ENCODE peak calls at places on chromosome 3, in nine cellular contexts. One of them, this sample, is unnamed.

GRCh38 chr3:187165144-187165543 is 25.8 kb upstream of the RPL39L start:
- DNase-seq in prostate gland: peak; percentile 54
- DNase-seq in dorsolateral prefrontal cortex: no peak
- DNase-seq in left ventricle myocardium inferior: no peak
- DNase-seq in neural progenitor cell: peak; percentile 79
- DNase-seq in endothelial cell: peak; percentile 22
- DNase-seq in AG10803: peak; percentile 64
- DNase-seq in B cell: peak; percentile 79
- DNase-seq in tibial artery: no peak
- DNase-seq in this sample: peak; percentile 57

GRCh38 chr3:155871746-155872158 is 1.3 kb downstream of the GMPS start:
- DNase-seq in prostate gland: no peak
- DNase-seq in dorsolateral prefrontal cortex: no peak
- DNase-seq in left ventricle myocardium inferior: no peak
- DNase-seq in neural progenitor cell: no peak
- DNase-seq in endothelial cell: no peak
- DNase-seq in AG10803: no peak
- DNase-seq in B cell: no peak
- DNase-seq in tibial artery: no peak
- DNase-seq in this sample: peak; percentile 30

GRCh38 chr3:45665101-45665572 is 24.1 kb upstream of the SACM1L start:
- DNase-seq in prostate gland: peak; percentile 83
- DNase-seq in dorsolateral prefrontal cortex: peak; percentile 7
- DNase-seq in left ventricle myocardium inferior: no peak
- DNase-seq in neural progenitor cell: peak; percentile 60
- DNase-seq in endothelial cell: peak; percentile 43
- DNase-seq in AG10803: no peak
- DNase-seq in B cell: peak; percentile 50
- DNase-seq in tibial artery: no peak
- DNase-seq in this sample: no peak

GRCh38 chr3:53815651-53816050 is 30.6 kb downstream of the CHDH start:
- DNase-seq in prostate gland: no peak
- DNase-seq in dorsolateral prefrontal cortex: no peak
- DNase-seq in left ventricle myocardium inferior: no peak
- DNase-seq in neural progenitor cell: no peak
- DNase-seq in endothelial cell: no peak
- DNase-seq in AG10803: no peak
- DNase-seq in B cell: no peak
- DNase-seq in tibial artery: peak; percentile 47
- DNase-seq in this sample: no peak

GRCh38 chr3:137024348-137024747 is 66.6 kb downstream of the IL20RB start:
- DNase-seq in prostate gland: no peak
- DNase-seq in dorsolateral prefrontal cortex: no peak
- DNase-seq in left ventricle myocardium inferior: no peak
- DNase-seq in neural progenitor cell: no peak
- DNase-seq in endothelial cell: no peak
- DNase-seq in AG10803: no peak
- DNase-seq in B cell: no peak
- DNase-seq in tibial artery: no peak
- DNase-seq in this sample: no peak

GRCh38 chr3:151008699-151009098 is 36.2 kb upstream of the CLRN1 start:
- DNase-seq in prostate gland: no peak
- DNase-seq in dorsolateral prefrontal cortex: no peak
- DNase-seq in left ventricle myocardium inferior: no peak
- DNase-seq in neural progenitor cell: peak; percentile 53
- DNase-seq in endothelial cell: no peak
- DNase-seq in AG10803: peak; percentile 65
- DNase-seq in B cell: no peak
- DNase-seq in tibial artery: no peak
- DNase-seq in this sample: peak; percentile 55

GRCh38 chr3:111534701-111535100 is 7.3 kb upstream of the CD96 start:
- DNase-seq in prostate gland: no peak
- DNase-seq in dorsolateral prefrontal cortex: no peak
- DNase-seq in left ventricle myocardium inferior: no peak
- DNase-seq in neural progenitor cell: no peak
- DNase-seq in endothelial cell: no peak
- DNase-seq in AG10803: peak; percentile 47
- DNase-seq in B cell: no peak
- DNase-seq in tibial artery: no peak
- DNase-seq in this sample: peak; percentile 44

GRCh38 chr3:122926322-122926721 is 101.2 kb downstream of the SEMA5B start:
- DNase-seq in prostate gland: no peak
- DNase-seq in dorsolateral prefrontal cortex: no peak
- DNase-seq in left ventricle myocardium inferior: no peak
- DNase-seq in neural progenitor cell: no peak
- DNase-seq in endothelial cell: no peak
- DNase-seq in AG10803: no peak
- DNase-seq in B cell: no peak
- DNase-seq in tibial artery: peak; percentile 45
- DNase-seq in this sample: no peak

GRCh38 chr3:144744473-144744872 is 772.9 kb downstream of the DIPK2A start:
- DNase-seq in prostate gland: no peak
- DNase-seq in dorsolateral prefrontal cortex: no peak
- DNase-seq in left ventricle myocardium inferior: no peak
- DNase-seq in neural progenitor cell: no peak
- DNase-seq in endothelial cell: no peak
- DNase-seq in AG10803: no peak
- DNase-seq in B cell: no peak
- DNase-seq in tibial artery: no peak
- DNase-seq in this sample: no peak

GRCh38 chr3:123686254-123686653 is 101.4 kb upstream of the HACD2 start:
- DNase-seq in prostate gland: no peak
- DNase-seq in dorsolateral prefrontal cortex: no peak
- DNase-seq in left ventricle myocardium inferior: no peak
- DNase-seq in neural progenitor cell: peak; percentile 57
- DNase-seq in endothelial cell: no peak
- DNase-seq in AG10803: no peak
- DNase-seq in B cell: no peak
- DNase-seq in tibial artery: peak; percentile 68
- DNase-seq in this sample: no peak

GRCh38 chr3:21142949-21143348 is 608.1 kb downstream of the ZNF385D start:
- DNase-seq in prostate gland: no peak
- DNase-seq in dorsolateral prefrontal cortex: no peak
- DNase-seq in left ventricle myocardium inferior: no peak
- DNase-seq in neural progenitor cell: no peak
- DNase-seq in endothelial cell: no peak
- DNase-seq in AG10803: no peak
- DNase-seq in B cell: no peak
- DNase-seq in tibial artery: no peak
- DNase-seq in this sample: no peak

GRCh38 chr3:43423142-43423541 is 136.8 kb downstream of the SNRK start:
- DNase-seq in prostate gland: no peak
- DNase-seq in dorsolateral prefrontal cortex: no peak
- DNase-seq in left ventricle myocardium inferior: peak; percentile 29
- DNase-seq in neural progenitor cell: no peak
- DNase-seq in endothelial cell: no peak
- DNase-seq in AG10803: no peak
- DNase-seq in B cell: no peak
- DNase-seq in tibial artery: peak; percentile 86
- DNase-seq in this sample: peak; percentile 81

GRCh38 chr3:43425829-43426228 is 139.5 kb downstream of the SNRK start:
- DNase-seq in prostate gland: no peak
- DNase-seq in dorsolateral prefrontal cortex: no peak
- DNase-seq in left ventricle myocardium inferior: no peak
- DNase-seq in neural progenitor cell: no peak
- DNase-seq in endothelial cell: no peak
- DNase-seq in AG10803: no peak
- DNase-seq in B cell: no peak
- DNase-seq in tibial artery: no peak
- DNase-seq in this sample: no peak

GRCh38 chr3:43418601-43419272 is 132.4 kb downstream of the SNRK start:
- DNase-seq in prostate gland: no peak
- DNase-seq in dorsolateral prefrontal cortex: no peak
- DNase-seq in left ventricle myocardium inferior: no peak
- DNase-seq in neural progenitor cell: no peak
- DNase-seq in endothelial cell: no peak
- DNase-seq in AG10803: no peak
- DNase-seq in B cell: no peak
- DNase-seq in tibial artery: no peak
- DNase-seq in this sample: peak; percentile 92

GRCh38 chr3:43426388-43426787 is 140.0 kb downstream of the SNRK start:
- DNase-seq in prostate gland: no peak
- DNase-seq in dorsolateral prefrontal cortex: no peak
- DNase-seq in left ventricle myocardium inferior: peak; percentile 69
- DNase-seq in neural progenitor cell: no peak
- DNase-seq in endothelial cell: no peak
- DNase-seq in AG10803: no peak
- DNase-seq in B cell: no peak
- DNase-seq in tibial artery: peak; percentile 70
- DNase-seq in this sample: no peak

DNA sequence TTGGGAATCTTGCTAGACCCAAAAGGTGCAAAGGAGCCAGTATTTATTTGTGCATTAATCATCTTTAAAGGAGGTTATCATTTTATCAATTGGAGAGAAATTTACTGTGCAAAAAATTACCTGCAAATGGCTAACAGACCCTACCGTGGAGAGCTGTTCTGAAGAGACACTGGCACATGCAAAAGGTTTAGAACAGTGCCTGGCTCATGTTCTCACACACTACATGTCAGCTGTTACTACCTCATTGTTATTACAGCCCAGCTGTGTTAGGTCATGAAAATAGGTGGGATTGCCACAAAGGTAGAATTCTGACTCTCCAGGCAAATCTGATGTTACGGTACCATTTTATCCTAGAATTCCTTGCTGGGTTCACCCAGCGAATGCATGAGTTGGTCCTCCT is 137.3 kb downstream of the SNRK start:
- DNase-seq in prostate gland: no peak
- DNase-seq in dorsolateral prefrontal cortex: no peak
- DNase-seq in left ventricle myocardium inferior: no peak
- DNase-seq in neural progenitor cell: no peak
- DNase-seq in endothelial cell: no peak
- DNase-seq in AG10803: no peak
- DNase-seq in B cell: no peak
- DNase-seq in tibial artery: no peak
- DNase-seq in this sample: no peak
- TF ChIP-seq CTCF in prostate gland: no peak
- TF ChIP-seq CTCF in dorsolateral prefrontal cortex: no peak
- TF ChIP-seq CTCF in left ventricle myocardium inferior: no peak
- TF ChIP-seq CTCF in neural progenitor cell: no peak
- TF ChIP-seq CTCF in endothelial cell: no peak
- TF ChIP-seq CTCF in AG10803: no peak
- TF ChIP-seq CTCF in B cell: no peak
- TF ChIP-seq CTCF in tibial artery: no peak
- TF ChIP-seq CTCF in this sample: no peak

DNA sequence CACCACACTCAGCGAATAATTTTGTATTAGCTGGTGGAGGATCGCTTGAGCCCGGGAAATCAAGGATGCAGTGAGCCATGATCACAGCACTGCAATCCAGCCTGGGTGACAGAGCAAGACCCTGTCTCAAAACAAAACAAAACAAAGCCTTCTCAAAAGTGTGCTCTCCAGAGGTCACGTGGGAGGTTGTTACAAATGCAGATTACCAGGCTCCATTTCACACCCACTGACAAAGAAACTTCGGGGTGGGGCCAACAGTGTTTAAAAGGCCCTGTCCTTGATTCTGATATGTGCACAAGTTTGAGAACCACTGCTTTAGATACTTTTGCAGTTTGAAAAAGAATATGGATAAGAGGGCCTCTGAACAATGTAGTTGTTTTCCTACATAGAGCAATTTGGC is 80.5 kb downstream of the UBE2E2 start:
- DNase-seq in prostate gland: no peak
- DNase-seq in dorsolateral prefrontal cortex: no peak
- DNase-seq in left ventricle myocardium inferior: no peak
- DNase-seq in neural progenitor cell: no peak
- DNase-seq in endothelial cell: no peak
- DNase-seq in AG10803: no peak
- DNase-seq in B cell: no peak
- DNase-seq in tibial artery: no peak
- DNase-seq in this sample: no peak
- TF ChIP-seq CTCF in prostate gland: no peak
- TF ChIP-seq CTCF in dorsolateral prefrontal cortex: no peak
- TF ChIP-seq CTCF in left ventricle myocardium inferior: no peak
- TF ChIP-seq CTCF in neural progenitor cell: no peak
- TF ChIP-seq CTCF in endothelial cell: no peak
- TF ChIP-seq CTCF in AG10803: no peak
- TF ChIP-seq CTCF in B cell: no peak
- TF ChIP-seq CTCF in tibial artery: no peak
- TF ChIP-seq CTCF in this sample: no peak

DNA sequence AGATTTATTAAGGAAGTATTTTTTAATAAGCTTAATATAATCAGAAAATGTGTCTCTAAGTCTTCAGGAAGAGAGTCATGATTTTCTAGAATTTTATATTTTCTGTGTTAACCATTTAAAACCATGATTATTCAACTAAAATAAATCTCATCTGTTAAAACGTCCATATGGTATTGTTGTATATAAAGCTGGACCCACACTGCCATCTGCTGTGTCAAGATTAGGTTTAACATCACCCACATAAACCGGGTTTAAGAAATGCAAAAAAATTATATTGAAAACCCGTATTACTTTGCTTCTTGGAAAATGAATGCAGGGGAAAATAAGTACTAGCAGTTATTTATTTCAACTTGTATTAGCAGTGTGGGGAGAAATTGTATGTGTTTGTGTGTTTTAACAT is 9.5 kb upstream of the CCDC66 start:
- DNase-seq in prostate gland: no peak
- DNase-seq in dorsolateral prefrontal cortex: no peak
- DNase-seq in left ventricle myocardium inferior: no peak
- DNase-seq in neural progenitor cell: no peak
- DNase-seq in endothelial cell: no peak
- DNase-seq in AG10803: no peak
- DNase-seq in B cell: no peak
- DNase-seq in tibial artery: no peak
- DNase-seq in this sample: peak; percentile 14
- TF ChIP-seq CTCF in prostate gland: no peak
- TF ChIP-seq CTCF in dorsolateral prefrontal cortex: peak; percentile 28
- TF ChIP-seq CTCF in left ventricle myocardium inferior: no peak
- TF ChIP-seq CTCF in neural progenitor cell: peak; percentile 15
- TF ChIP-seq CTCF in endothelial cell: no peak
- TF ChIP-seq CTCF in AG10803: no peak
- TF ChIP-seq CTCF in B cell: no peak
- TF ChIP-seq CTCF in tibial artery: no peak
- TF ChIP-seq CTCF in this sample: peak; percentile 4

DNA sequence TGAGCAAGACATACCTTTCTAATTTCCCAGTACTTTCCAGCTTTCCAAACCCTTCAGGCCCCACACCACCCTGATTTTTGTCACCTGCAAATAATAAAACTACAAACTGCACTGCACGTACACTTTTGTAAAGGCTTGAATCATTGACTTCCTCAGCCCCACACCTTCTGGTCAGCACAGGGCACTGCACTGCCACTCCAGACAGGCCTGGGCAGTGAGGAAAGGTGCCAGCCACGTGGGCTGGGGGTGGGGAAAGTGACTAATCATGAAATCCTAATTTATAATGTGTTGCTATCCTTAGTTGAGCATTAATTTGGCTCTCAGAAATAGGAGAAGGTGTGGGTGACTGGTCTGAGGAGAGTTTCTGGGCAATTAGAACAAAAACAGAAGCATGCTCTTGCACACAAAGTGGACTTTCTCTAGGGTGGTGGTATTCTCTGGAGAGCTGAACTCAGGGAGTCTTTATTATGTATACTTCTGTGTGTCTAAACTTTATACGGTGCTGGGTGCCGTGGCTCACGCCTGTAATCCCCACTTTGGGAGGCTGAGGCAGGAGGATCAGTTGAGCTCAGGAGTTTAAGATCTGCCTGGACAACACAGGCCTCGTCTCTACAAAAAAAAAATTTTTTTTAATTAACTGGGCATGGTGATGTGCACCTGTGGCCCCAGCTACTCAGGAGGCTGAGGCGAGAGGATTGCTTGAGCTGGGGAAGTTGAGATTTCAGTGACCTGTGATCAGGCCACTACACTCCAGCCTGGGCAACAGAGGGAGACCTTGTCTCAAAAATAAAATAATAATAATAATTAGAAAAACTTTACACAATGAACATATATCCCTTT is 58.2 kb upstream of the FLNB start:
- DNase-seq in prostate gland: no peak
- DNase-seq in dorsolateral prefrontal cortex: no peak
- DNase-seq in left ventricle myocardium inferior: peak; percentile 36
- DNase-seq in neural progenitor cell: no peak
- DNase-seq in endothelial cell: no peak
- DNase-seq in AG10803: peak; percentile 31
- DNase-seq in B cell: no peak
- DNase-seq in tibial artery: peak; percentile 68
- DNase-seq in this sample: peak; percentile 58
- TF ChIP-seq CTCF in prostate gland: no peak
- TF ChIP-seq CTCF in dorsolateral prefrontal cortex: no peak
- TF ChIP-seq CTCF in left ventricle myocardium inferior: peak; percentile 52
- TF ChIP-seq CTCF in neural progenitor cell: peak; percentile 3
- TF ChIP-seq CTCF in endothelial cell: no peak
- TF ChIP-seq CTCF in AG10803: peak; percentile 38
- TF ChIP-seq CTCF in B cell: no peak
- TF ChIP-seq CTCF in tibial artery: peak; percentile 59
- TF ChIP-seq CTCF in this sample: peak; percentile 30